ENCODE peak calls at places on chromosomes 3 and 15, in five cellular contexts. W is IMR-90, G is PC-3, O is OCI-LY7, X is neuronal stem cell. J is an unnamed sample.

GRCh38 chr15:38563723-38564519 is 693 bp downstream of the RASGRP1 start:
- DNase-seq in W (peak), X (peak), G (peak), O (peak), J (no peak)

GRCh38 chr3:126127904-126128303 is 44.0 kb upstream of the SLC41A3 start:
- DNase-seq in G (no peak), O (no peak), W (no peak), X (no peak), J (no peak)

GRCh38 chr15:89334510-89335288 is at the start of gene POLG:
- DNase-seq in W (peak), X (peak), G (peak), O (peak), J (peak)

GRCh38 chr3:47794585-47794984 is 8.4 kb upstream of the DHX30 start:
- DNase-seq in O (no peak), X (no peak), W (no peak), G (no peak), J (no peak)

GRCh38 chr15:38464675-38465074 is 10.7 kb downstream of the FAM98B start:
- DNase-seq in W (no peak), X (no peak), G (no peak), O (no peak), J (no peak)

GRCh38 chr3:160400631-160401150 is 1.2 kb downstream of the SMC4 start:
- DNase-seq in X (no peak), O (peak), G (peak), W (no peak), J (no peak)

GRCh38 chr15:95937128-95937528 is 393.4 kb upstream of the NR2F2 start:
- DNase-seq in G (no peak), O (no peak), X (no peak), W (peak), J (no peak)

GRCh38 chr3:37766220-37766605 is 95.5 kb upstream of the CTDSPL start:
- DNase-seq in X (no peak), G (no peak), W (no peak), O (no peak), J (no peak)

GRCh38 chr15:61634837-61635236 is 405.7 kb upstream of the RORA start:
- DNase-seq in W (no peak), G (no peak), O (no peak), X (no peak), J (no peak)

GRCh38 chr3:50161320-50161719 is 6.2 kb downstream of the SEMA3F start:
- DNase-seq in X (no peak), G (peak), W (no peak), O (no peak), J (peak)
- H3K27ac ChIP-seq in X (no peak), G (peak), W (no peak), O (no peak), J (peak)

GRCh38 chr15:63299981-63300575 is 22.7 kb downstream of the APH1B start:
- DNase-seq in O (no peak), G (no peak), W (no peak), X (no peak), J (no peak)
- H3K27ac ChIP-seq in O (no peak), G (no peak), W (no peak), X (no peak), J (no peak)

GRCh38 chr3:10495614-10496013 is 9.8 kb downstream of the ATP2B2 start:
- DNase-seq in X (no peak), O (no peak), G (no peak), W (no peak), J (no peak)
- H3K27ac ChIP-seq in X (no peak), O (no peak), G (no peak), W (no peak), J (no peak)

GRCh38 chr15:81322708-81323253 is 1.2 kb downstream of the STARD5 start:
- DNase-seq in O (no peak), W (no peak), X (no peak), G (no peak), J (no peak)
- H3K27ac ChIP-seq in O (no peak), W (peak), X (no peak), G (no peak), J (peak)

DNA sequence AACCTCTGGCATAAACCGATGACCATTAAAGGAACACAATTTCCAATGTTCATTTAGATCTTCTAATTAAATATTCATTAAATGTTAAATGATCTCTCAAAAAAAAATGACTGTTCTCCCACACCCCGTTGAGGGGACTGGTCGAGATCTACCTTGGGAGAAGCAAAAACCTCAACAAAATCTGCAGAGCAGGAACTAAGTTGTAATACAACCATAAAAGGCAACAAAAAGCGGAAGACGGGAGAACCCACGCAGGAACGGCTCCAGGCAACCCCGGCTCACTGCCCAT is 752 bp downstream of the TERC start:
- DNase-seq in X (no peak), G (no peak), W (peak), O (peak), J (no peak)
- H3K27ac ChIP-seq in X (no peak), G (peak), W (peak), O (peak), J (peak)

GRCh38 chr3:64559658-64560057 is 128.1 kb downstream of the ADAMTS9 start:
- DNase-seq in W (peak), X (no peak), O (no peak), G (no peak), J (no peak)

GRCh38 chr3:64561503-64561810 is 126.3 kb downstream of the ADAMTS9 start:
- DNase-seq in W (no peak), X (no peak), O (no peak), G (no peak), J (no peak)

GRCh38 chr3:64563776-64564175 is 124.0 kb downstream of the ADAMTS9 start:
- DNase-seq in X (no peak), G (no peak), O (no peak), W (no peak), J (no peak)

GRCh38 chr3:64555351-64555750 is 132.4 kb downstream of the ADAMTS9 start:
- DNase-seq in O (no peak), X (no peak), W (no peak), G (no peak), J (no peak)

DNA sequence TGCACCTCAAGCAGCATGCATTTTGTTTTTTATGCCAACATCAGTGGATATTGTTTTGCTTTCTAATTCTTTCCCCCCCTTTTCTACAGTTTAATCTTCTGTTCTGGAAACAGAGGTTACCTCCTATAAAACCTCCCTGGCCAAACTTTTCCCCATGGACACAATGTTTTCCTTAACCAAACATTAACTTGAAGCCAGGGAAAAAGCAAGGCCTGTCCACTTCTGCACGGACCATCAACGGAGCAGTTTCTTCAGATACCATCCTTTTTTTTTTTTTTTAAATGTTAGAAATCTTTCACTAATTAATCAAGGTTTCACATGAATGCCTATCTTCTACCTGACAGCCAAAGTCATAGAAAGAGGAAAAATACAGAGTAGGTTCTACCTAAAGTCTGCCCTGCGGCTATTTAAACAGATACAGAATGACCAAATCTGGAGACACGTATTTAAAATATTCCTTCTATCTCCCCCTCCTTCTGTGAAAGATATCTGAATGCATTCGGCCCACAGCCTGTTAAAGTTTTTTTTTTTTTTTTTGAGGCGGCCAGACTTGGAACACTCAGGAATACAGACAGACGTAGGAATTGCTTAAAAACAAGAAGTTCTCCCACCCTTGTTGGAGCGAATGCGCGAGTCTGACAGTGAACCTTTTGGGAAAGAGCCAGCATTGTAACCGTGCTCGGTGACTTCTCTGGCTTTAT is 126.8 kb downstream of the ADAMTS9 start:
- DNase-seq in W (no peak), O (no peak), X (no peak), G (no peak), J (no peak)
- H3K27ac ChIP-seq in W (no peak), O (no peak), X (no peak), G (no peak), J (no peak)